ENCODE peak calls at places on chromosomes 2 and 18, in seven cellular contexts. R is IMR-90, G is right lobe of liver, H is psoas muscle, O is foreskin keratinocyte, C is pancreas, X is sigmoid colon. Q is an unnamed sample.

GRCh38 chr2:145022021-145022670 is 502.2 kb upstream of the ZEB2 start:
- DNase-seq in G (no peak), X (no peak), C (no peak), O (no peak), R (peak; percentile 28), H (no peak), Q (no peak)

GRCh38 chr2:98515571-98515927 is 70.9 kb downstream of the INPP4A start:
- DNase-seq in H (no peak), O (no peak), X (peak; percentile 57), R (no peak), G (no peak), C (no peak), Q (no peak)

GRCh38 chr18:63936156-63936931 is 12.8 kb upstream of the HMSD start:
- DNase-seq in G (peak; percentile 85), H (peak; percentile 75), X (peak; percentile 88), C (peak; percentile 83), R (peak; percentile 45), O (no peak), Q (peak; percentile 82)

GRCh38 chr18:26963292-26963691 is 97.8 kb upstream of the AQP4 start:
- DNase-seq in O (no peak), G (no peak), C (no peak), H (no peak), R (no peak), X (no peak), Q (no peak)

GRCh38 chr2:10863837-10864236 is 47.9 kb upstream of the KCNF1 start:
- DNase-seq in O (no peak), G (no peak), R (peak; percentile 44), X (no peak), C (peak; percentile 23), H (no peak), Q (no peak)

GRCh38 chr2:223100061-223100511 is 48.1 kb downstream of the KCNE4 start:
- DNase-seq in C (peak; percentile 20), X (peak; percentile 92), R (peak; percentile 77), O (no peak), G (peak; percentile 46), H (peak; percentile 69), Q (no peak)

GRCh38 chr2:231931481-231931915 is 5.3 kb upstream of the NPPC start:
- DNase-seq in H (peak; percentile 59), X (peak; percentile 89), C (peak; percentile 10), O (no peak), R (no peak), G (peak; percentile 31), Q (no peak)

GRCh38 chr2:240948086-240948485 is 42.0 kb downstream of the CROCC2 start:
- DNase-seq in H (no peak), G (no peak), O (no peak), C (no peak), R (no peak), X (peak; percentile 34), Q (no peak)

GRCh38 chr2:235265348-235265965 is 228.4 kb upstream of the AGAP1 start:
- DNase-seq in X (no peak), C (no peak), O (no peak), H (no peak), R (no peak), G (no peak), Q (no peak)

GRCh38 chr2:46097714-46098480 is 199.3 kb upstream of the EPAS1 start:
- DNase-seq in O (peak; percentile 90), H (no peak), G (no peak), R (peak; percentile 100), C (peak; percentile 71), X (peak; percentile 90), Q (no peak)

GRCh38 chr2:104434363-104434792 is 419.5 kb upstream of the POU3F3 start:
- DNase-seq in G (peak; percentile 73), C (peak; percentile 29), O (no peak), H (no peak), X (no peak), R (no peak), Q (peak; percentile 21)

GRCh38 chr2:97743913-97744312 is 30.5 kb downstream of the ZAP70 start:
- DNase-seq in O (no peak), C (no peak), X (no peak), G (no peak), R (no peak), H (no peak), Q (no peak)

GRCh38 chr2:238431431-238431830 is 4.7 kb downstream of the ASB1 start:
- DNase-seq in G (no peak), H (no peak), C (no peak), O (no peak), X (no peak), R (no peak), Q (no peak)

GRCh38 chr2:11753452-11753885 is 7.0 kb downstream of the LPIN1 start:
- DNase-seq in G (no peak), X (no peak), R (no peak), C (peak; percentile 61), O (no peak), H (peak; percentile 49), Q (no peak)

GRCh38 chr2:16165518-16166326 is 225.4 kb downstream of the MYCN start:
- DNase-seq in C (no peak), R (no peak), O (no peak), X (no peak), G (no peak), H (no peak), Q (no peak)

GRCh38 chr2:64906853-64907536 is 82.2 kb upstream of the SLC1A4 start:
- DNase-seq in O (no peak), X (no peak), G (no peak), R (no peak), H (no peak), C (no peak), Q (no peak)

GRCh38 chr2:44107974-44108373 is 60.7 kb upstream of the PPM1B start:
- DNase-seq in O (no peak), X (no peak), H (no peak), R (no peak), G (no peak), C (no peak), Q (no peak)

GRCh38 chr2:66686768-66687167 is 251.8 kb downstream of the MEIS1 start:
- DNase-seq in X (no peak), G (no peak), C (no peak), O (no peak), H (no peak), R (peak; percentile 23), Q (no peak)

GRCh38 chr2:111119004-111119846 is 1.5 kb upstream of the BCL2L11 start:
- DNase-seq in X (peak; percentile 68), R (no peak), H (no peak), G (no peak), O (no peak), C (peak; percentile 33), Q (peak; percentile 33)

DNA sequence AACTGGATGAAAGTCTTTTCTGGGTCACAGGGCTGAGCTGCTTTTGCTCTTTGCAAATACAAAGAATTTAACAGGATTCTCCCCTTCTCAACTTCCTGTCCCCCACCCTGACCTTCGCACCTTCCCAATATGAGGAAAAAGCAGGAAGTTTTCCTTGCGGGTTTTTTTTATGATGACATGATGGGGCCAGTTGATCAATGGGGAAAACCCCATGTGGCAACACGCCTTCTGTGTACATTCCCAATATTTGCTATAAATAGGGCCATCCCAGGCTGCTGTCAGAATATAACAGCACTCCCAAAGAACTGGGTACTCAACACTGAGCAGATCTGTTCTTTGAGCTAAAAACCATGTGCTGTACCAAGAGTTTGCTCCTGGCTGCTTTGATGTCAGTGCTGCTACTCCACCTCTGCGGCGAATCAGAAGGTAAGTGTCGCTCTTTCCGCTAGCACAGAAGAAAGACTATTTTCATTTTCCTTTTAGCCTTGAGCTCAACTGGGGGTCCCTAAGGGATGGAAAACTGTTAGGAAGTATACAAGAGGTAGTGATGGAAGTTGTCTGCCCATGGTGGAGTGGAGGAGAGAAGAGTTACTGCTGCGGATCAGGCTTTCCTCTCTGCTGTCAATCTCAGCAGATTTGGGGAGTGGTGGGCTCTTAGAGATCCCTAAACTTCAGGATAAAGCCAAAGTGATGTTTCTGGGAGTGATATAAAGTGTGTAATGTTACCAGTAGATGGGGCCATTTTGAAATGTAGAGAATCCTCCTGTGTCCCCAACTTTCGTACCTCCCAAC is at the start of gene CCL20:
- DNase-seq in O (no peak), H (no peak), G (no peak), C (no peak), X (no peak), R (no peak), Q (no peak)
- TF ChIP-seq CTCF in O (peak; percentile 17), H (no peak), G (no peak), C (no peak), X (no peak), R (no peak), Q (no peak)

GRCh38 chr2:128306931-128307460 is 11.7 kb downstream of the HS6ST1 start:
- DNase-seq in G (peak; percentile 43), R (no peak), O (no peak), X (peak; percentile 70), C (peak; percentile 10), H (no peak), Q (no peak)

GRCh38 chr2:128307595-128307994 is 11.1 kb downstream of the HS6ST1 start:
- DNase-seq in X (peak; percentile 55), H (no peak), O (no peak), R (no peak), C (peak; percentile 9), G (peak; percentile 73), Q (no peak)

GRCh38 chr2:128305555-128306080 is 13.1 kb downstream of the HS6ST1 start:
- DNase-seq in H (peak; percentile 23), G (no peak), X (peak; percentile 74), O (peak; percentile 70), C (no peak), R (peak; percentile 75), Q (no peak)

GRCh38 chr2:128304715-128305554 is 13.7 kb downstream of the HS6ST1 start:
- DNase-seq in O (peak; percentile 99), R (peak; percentile 98), G (peak; percentile 77), X (peak; percentile 96), H (peak; percentile 86), C (peak; percentile 67), Q (no peak)

DNA sequence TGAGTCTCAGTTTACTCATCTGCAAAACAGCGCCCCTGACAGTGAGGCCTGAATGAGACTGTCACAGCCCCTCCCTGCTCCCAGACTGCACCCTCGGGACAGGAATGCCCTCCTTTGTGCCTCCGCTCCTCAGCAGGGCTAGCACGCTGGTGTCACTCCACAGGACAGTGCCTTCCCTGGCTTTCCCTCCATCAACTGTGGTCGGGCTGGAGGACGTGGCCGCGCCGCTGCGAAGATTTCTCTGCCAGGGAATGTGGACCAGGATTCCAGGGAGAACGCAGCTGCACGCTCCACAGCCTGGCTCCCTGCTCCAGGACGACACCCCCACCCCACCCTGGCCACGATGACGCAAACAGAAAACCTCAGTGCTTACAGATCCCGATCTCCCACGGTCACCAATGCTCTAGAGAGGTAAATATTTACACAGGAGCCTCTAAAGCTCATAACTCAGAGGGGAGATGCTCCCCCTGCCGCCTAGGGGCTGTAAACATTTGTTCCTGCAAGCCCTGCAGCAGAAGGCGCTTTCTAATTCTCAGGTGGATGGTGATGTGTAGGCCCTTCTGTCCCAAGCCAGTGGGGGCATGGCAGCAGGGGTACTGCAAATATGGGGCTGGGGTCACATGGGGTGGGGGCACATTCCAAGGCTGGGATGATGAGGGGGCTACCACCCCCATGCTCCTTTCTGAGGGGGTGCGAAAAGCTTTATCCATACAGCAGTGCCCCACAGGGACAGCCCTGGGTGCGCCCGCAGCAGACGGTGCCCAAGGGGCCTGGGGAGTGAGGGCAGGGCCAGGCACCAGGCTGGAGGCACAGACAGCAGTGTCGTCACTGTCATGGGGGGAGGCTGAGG is 12.4 kb downstream of the HS6ST1 start:
- DNase-seq in R (peak; percentile 100), X (peak; percentile 97), H (peak; percentile 69), O (peak; percentile 83), G (peak; percentile 75), C (peak; percentile 57), Q (no peak)
- TF ChIP-seq CTCF in R (peak; percentile 69), X (no peak), H (no peak), O (peak; percentile 77), G (peak; percentile 40), C (no peak), Q (no peak)

GRCh38 chr2:58341047-58341446 is 99.9 kb upstream of the FANCL start:
- DNase-seq in R (no peak), H (no peak), C (no peak), X (no peak), O (no peak), G (no peak), Q (no peak)
- TF ChIP-seq CTCF in R (no peak), H (no peak), C (no peak), X (no peak), O (no peak), G (no peak), Q (no peak)

GRCh38 chr18:23053756-23054457 is 81.4 kb upstream of the CABLES1 start:
- DNase-seq in H (no peak), C (no peak), O (no peak), X (no peak), R (peak; percentile 72), G (no peak), Q (peak; percentile 67)
- TF ChIP-seq CTCF in H (no peak), C (no peak), O (peak; percentile 43), X (no peak), R (peak; percentile 42), G (no peak), Q (peak; percentile 30)